ENCODE peak calls at places on chromosome 2, in six cellular contexts. B, L, R, W, K and I are unnamed samples.

GRCh38 chr2:117536139-117536538 is 278.4 kb upstream of the DDX18 start:
- DNase-seq in B (no peak), L (no peak), R (no peak), W (no peak), K (no peak), I (no peak)

GRCh38 chr2:227706859-227707258 is 11.0 kb downstream of the SLC19A3 start:
- DNase-seq in B (no peak), L (no peak), R (no peak), W (no peak), K (no peak), I (no peak)

GRCh38 chr2:216606551-216607527 is 26.4 kb upstream of the IGFBP2 start:
- DNase-seq in B (no peak), L (no peak), R (no peak), W (no peak), K (no peak), I (no peak)

GRCh38 chr2:144453486-144454158 is 66.3 kb downstream of the ZEB2 start:
- DNase-seq in B (no peak), L (no peak), R (no peak), W (no peak), K (no peak), I (no peak)

GRCh38 chr2:166179201-166179600 is 51.4 kb upstream of the SCN1A start:
- DNase-seq in B (no peak), L (peak; percentile 68), R (no peak), W (no peak), K (no peak), I (no peak)

GRCh38 chr2:217993817-217994459 is 8.9 kb downstream of the TNS1 start:
- DNase-seq in B (peak; percentile 75), L (peak; percentile 37), R (no peak), W (peak; percentile 89), K (no peak), I (no peak)

GRCh38 chr2:15527074-15527739 is 33.9 kb downstream of the NBAS start:
- DNase-seq in B (no peak), L (no peak), R (no peak), W (no peak), K (no peak), I (no peak)

GRCh38 chr2:105701042-105701441 is 43.7 kb upstream of the NCK2 start:
- DNase-seq in B (no peak), L (no peak), R (no peak), W (no peak), K (no peak), I (no peak)

GRCh38 chr2:70248810-70249438 is 496 bp upstream of the TIA1 start:
- DNase-seq in B (peak; percentile 99), L (no peak), R (no peak), W (no peak), K (peak; percentile 92), I (no peak)

DNA sequence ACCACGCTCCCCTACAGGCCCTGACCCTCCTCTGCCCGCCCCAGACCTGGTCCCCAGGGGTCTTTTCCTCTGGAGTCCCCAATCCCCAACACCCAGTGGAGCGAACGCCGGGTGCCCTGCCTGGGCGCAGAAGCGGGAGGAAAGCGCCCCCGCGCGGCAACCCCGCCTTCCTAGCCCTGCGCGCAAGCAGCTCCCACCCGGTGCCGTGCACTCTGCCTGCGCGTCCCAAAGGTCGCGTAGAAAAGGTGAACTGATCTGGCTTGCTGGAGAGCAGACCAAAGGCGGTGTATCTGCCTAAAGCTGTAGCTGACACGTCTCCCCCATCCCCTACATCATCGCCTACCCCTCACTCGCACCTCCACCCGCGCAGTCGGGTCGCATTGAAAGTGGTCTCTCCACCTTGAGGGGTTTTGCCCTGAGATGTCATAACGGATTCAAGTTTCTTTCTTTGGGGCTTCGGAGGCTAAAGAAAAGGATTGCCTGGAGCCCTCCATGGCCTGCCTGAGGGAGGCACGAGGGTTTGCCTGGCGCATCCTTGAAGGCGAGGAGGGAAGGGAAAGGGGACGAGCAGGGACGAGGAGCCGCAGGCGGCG is 5.7 kb downstream of the GAD1 start:
- DNase-seq in B (no peak), L (no peak), R (no peak), W (no peak), K (peak; percentile 51), I (no peak)
- H3K27me3 ChIP-seq in B (peaks cover 96% of the 10 kb centered on the region), L (peaks cover 76% of the 10 kb centered on the region), R (peaks cover 82% of the 10 kb centered on the region), W (peaks cover 68% of the 10 kb centered on the region), K (peaks cover 54% of the 10 kb centered on the region), I (peaks cover 98% of the 10 kb centered on the region)

GRCh38 chr2:11597538-11598225 is 63.8 kb downstream of the GREB1 start:
- DNase-seq in B (no peak), L (no peak), R (no peak), W (no peak), K (peak; percentile 30), I (no peak)
- H3K27ac ChIP-seq in B (no peak overlapping the region), L (no peak overlapping the region), R (no peak overlapping the region), W (no peak overlapping the region), K (no peak overlapping the region), I (no peak overlapping the region)

DNA sequence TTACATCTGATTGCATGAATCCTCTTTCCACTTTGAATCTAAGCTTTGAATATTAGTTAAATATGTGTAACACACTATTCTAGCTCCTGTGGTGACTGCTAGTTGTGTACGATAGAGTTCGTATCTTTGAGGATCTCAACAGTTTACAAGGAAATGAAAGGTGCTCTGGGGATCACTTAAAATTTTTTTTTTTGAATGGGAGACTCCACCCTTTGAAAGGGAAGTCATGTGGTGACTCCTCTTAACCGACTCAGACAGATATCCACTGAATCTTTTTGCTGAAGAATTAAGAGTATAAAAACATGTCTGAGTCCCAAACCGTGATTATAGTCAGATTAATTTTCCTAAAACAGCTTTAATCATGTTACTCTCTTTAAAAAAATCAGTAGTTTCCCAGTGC is 4.0 kb downstream of the CLIP4 start:
- DNase-seq in B (no peak), L (no peak), R (no peak), W (no peak), K (no peak), I (no peak)
- H3K27me3 ChIP-seq in B (no peaks in the 10 kb centered on the region), L (no peaks in the 10 kb centered on the region), R (no peaks in the 10 kb centered on the region), W (no peaks in the 10 kb centered on the region), K (no peaks in the 10 kb centered on the region), I (no peaks in the 10 kb centered on the region)

DNA sequence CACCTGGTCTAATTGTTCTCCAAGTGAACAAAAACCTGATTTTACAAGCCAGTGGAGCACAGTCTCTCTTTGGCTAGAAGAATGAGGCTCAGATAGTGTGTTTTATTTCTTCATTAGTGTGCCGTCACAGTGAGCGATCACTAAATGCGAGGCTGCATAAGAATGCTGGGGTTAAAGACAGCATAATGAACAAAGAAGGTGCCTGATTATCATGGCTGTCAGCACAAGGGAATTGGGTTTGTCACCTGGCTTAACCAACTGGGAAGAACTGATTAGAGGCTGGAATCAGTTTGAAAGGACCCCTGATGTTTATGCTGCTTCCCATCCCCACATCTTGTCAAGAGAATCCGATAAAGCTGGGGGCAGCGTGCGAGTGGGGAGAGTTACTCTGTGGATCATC is 76.3 kb downstream of the EPHA4 start:
- DNase-seq in B (no peak), L (no peak), R (no peak), W (no peak), K (no peak), I (no peak)
- H3K27ac ChIP-seq in B (no peak overlapping the region), L (no peak overlapping the region), R (no peak overlapping the region), W (no peak overlapping the region), K (no peak overlapping the region), I (no peak overlapping the region)

GRCh38 chr2:156310773-156311172 is 21.7 kb downstream of the NR4A2 start:
- DNase-seq in B (no peak), L (no peak), R (no peak), W (no peak), K (no peak), I (no peak)

GRCh38 chr2:156309922-156310321 is 22.6 kb downstream of the NR4A2 start:
- DNase-seq in B (no peak), L (no peak), R (no peak), W (no peak), K (no peak), I (no peak)

GRCh38 chr2:156306821-156307220 is 25.7 kb downstream of the NR4A2 start:
- DNase-seq in B (no peak), L (no peak), R (no peak), W (no peak), K (no peak), I (peak; percentile 58)

GRCh38 chr2:156305121-156305520 is 27.4 kb downstream of the NR4A2 start:
- DNase-seq in B (no peak), L (no peak), R (no peak), W (no peak), K (no peak), I (no peak)

GRCh38 chr2:156309106-156309505 is 23.4 kb downstream of the NR4A2 start:
- DNase-seq in B (no peak), L (no peak), R (no peak), W (no peak), K (no peak), I (peak; percentile 17)
- H3K27me3 ChIP-seq in B (no peaks in the 10 kb centered on the region), L (no peaks in the 10 kb centered on the region), R (no peaks in the 10 kb centered on the region), W (peaks cover 3% of the 10 kb centered on the region), K (no peaks in the 10 kb centered on the region), I (no peaks in the 10 kb centered on the region)

GRCh38 chr2:178449700-178450573 is 1.0 kb downstream of the PRKRA start:
- DNase-seq in B (no peak), L (no peak), R (no peak), W (no peak), K (no peak), I (peak; percentile 27)

GRCh38 chr2:178450574-178451429 is at the start of the genes PJVK and PRKRA:
- DNase-seq in B (peak; percentile 96), L (peak; percentile 98), R (peak; percentile 95), W (peak; percentile 100), K (peak; percentile 96), I (peak; percentile 91)

GRCh38 chr2:178452870-178453269 is 1.7 kb downstream of the PJVK start:
- DNase-seq in B (no peak), L (no peak), R (no peak), W (no peak), K (no peak), I (no peak)

GRCh38 chr2:178448968-178449661 is 1.9 kb downstream of the PRKRA start:
- DNase-seq in B (no peak), L (no peak), R (no peak), W (no peak), K (no peak), I (no peak)

GRCh38 chr2:178452334-178452733 is 1.2 kb downstream of the PJVK start:
- DNase-seq in B (no peak), L (no peak), R (no peak), W (no peak), K (no peak), I (no peak)
- H3K27ac ChIP-seq in B (peak overlapping the region; percentile 96), L (no peak overlapping the region), R (no peak overlapping the region), W (no peak overlapping the region), K (no peak overlapping the region), I (no peak overlapping the region)

GRCh38 chr2:96320326-96321229 is 4.5 kb upstream of the ITPRIPL1 start:
- DNase-seq in B (no peak), L (no peak), R (no peak), W (no peak), K (no peak), I (no peak)
- H3K27me3 ChIP-seq in B (peaks cover 52% of the 10 kb centered on the region), L (no peaks in the 10 kb centered on the region), R (peaks cover 7% of the 10 kb centered on the region), W (peaks cover 25% of the 10 kb centered on the region), K (no peaks in the 10 kb centered on the region), I (peaks cover 39% of the 10 kb centered on the region)